ENCODE peak calls at places on chromosomes 2 and 18, in seven cellular contexts. One of them, this sample, is unnamed.

GRCh38 chr2:27390822-27391679 is 10.5 kb upstream of the ZNF513 start:
- DNase-seq in brain microvascular endothelial cell: no peak
- DNase-seq in mesenchymal stem cell: no peak
- DNase-seq in cardiac muscle cell: no peak
- DNase-seq in IMR-90: no peak
- DNase-seq in CD8-positive, alpha-beta T cell: no peak
- DNase-seq in naive thymus-derived CD4-positive, alpha-beta T cell: no peak
- DNase-seq in this sample: no peak

GRCh38 chr2:222769941-222770340 is 90.9 kb upstream of the ACSL3 start:
- DNase-seq in brain microvascular endothelial cell: no peak
- DNase-seq in mesenchymal stem cell: no peak
- DNase-seq in cardiac muscle cell: no peak
- DNase-seq in IMR-90: no peak
- DNase-seq in CD8-positive, alpha-beta T cell: no peak
- DNase-seq in naive thymus-derived CD4-positive, alpha-beta T cell: no peak
- DNase-seq in this sample: no peak

GRCh38 chr18:71682591-71682990 is 861.6 kb downstream of the CBLN2 start:
- DNase-seq in brain microvascular endothelial cell: no peak
- DNase-seq in mesenchymal stem cell: no peak
- DNase-seq in cardiac muscle cell: no peak
- DNase-seq in IMR-90: no peak
- DNase-seq in CD8-positive, alpha-beta T cell: no peak
- DNase-seq in naive thymus-derived CD4-positive, alpha-beta T cell: no peak
- DNase-seq in this sample: no peak

GRCh38 chr2:728165-728564 is 51.0 kb upstream of the TMEM18 start:
- DNase-seq in brain microvascular endothelial cell: no peak
- DNase-seq in mesenchymal stem cell: no peak
- DNase-seq in cardiac muscle cell: no peak
- DNase-seq in IMR-90: no peak
- DNase-seq in CD8-positive, alpha-beta T cell: no peak
- DNase-seq in naive thymus-derived CD4-positive, alpha-beta T cell: no peak
- DNase-seq in this sample: no peak

GRCh38 chr2:206520450-206520849 is 77.1 kb downstream of the ADAM23 start:
- DNase-seq in brain microvascular endothelial cell: no peak
- DNase-seq in mesenchymal stem cell: no peak
- DNase-seq in cardiac muscle cell: no peak
- DNase-seq in IMR-90: no peak
- DNase-seq in CD8-positive, alpha-beta T cell: no peak
- DNase-seq in naive thymus-derived CD4-positive, alpha-beta T cell: no peak
- DNase-seq in this sample: no peak

GRCh38 chr2:224938670-224939309 is 103.5 kb downstream of the DOCK10 start:
- DNase-seq in brain microvascular endothelial cell: peak; percentile 89
- DNase-seq in mesenchymal stem cell: peak; percentile 77
- DNase-seq in cardiac muscle cell: peak; percentile 36
- DNase-seq in IMR-90: peak; percentile 88
- DNase-seq in CD8-positive, alpha-beta T cell: no peak
- DNase-seq in naive thymus-derived CD4-positive, alpha-beta T cell: no peak
- DNase-seq in this sample: no peak

GRCh38 chr2:105546623-105546964 is 147.7 kb upstream of the FHL2 start:
- DNase-seq in brain microvascular endothelial cell: no peak
- DNase-seq in mesenchymal stem cell: no peak
- DNase-seq in cardiac muscle cell: no peak
- DNase-seq in IMR-90: no peak
- DNase-seq in CD8-positive, alpha-beta T cell: peak; percentile 10
- DNase-seq in naive thymus-derived CD4-positive, alpha-beta T cell: no peak
- DNase-seq in this sample: no peak

GRCh38 chr2:2743164-2743571 is 412.1 kb upstream of the MYT1L start:
- DNase-seq in brain microvascular endothelial cell: peak; percentile 7
- DNase-seq in mesenchymal stem cell: no peak
- DNase-seq in cardiac muscle cell: no peak
- DNase-seq in IMR-90: peak; percentile 1
- DNase-seq in CD8-positive, alpha-beta T cell: no peak
- DNase-seq in naive thymus-derived CD4-positive, alpha-beta T cell: no peak
- DNase-seq in this sample: peak; percentile 43

GRCh38 chr2:9169310-9170107 is 37.1 kb upstream of the ASAP2 start:
- DNase-seq in brain microvascular endothelial cell: no peak
- DNase-seq in mesenchymal stem cell: no peak
- DNase-seq in cardiac muscle cell: no peak
- DNase-seq in IMR-90: no peak
- DNase-seq in CD8-positive, alpha-beta T cell: no peak
- DNase-seq in naive thymus-derived CD4-positive, alpha-beta T cell: no peak
- DNase-seq in this sample: no peak

GRCh38 chr2:229297284-229297683 is 26.2 kb upstream of the PID1 start:
- DNase-seq in brain microvascular endothelial cell: no peak
- DNase-seq in mesenchymal stem cell: no peak
- DNase-seq in cardiac muscle cell: no peak
- DNase-seq in IMR-90: no peak
- DNase-seq in CD8-positive, alpha-beta T cell: no peak
- DNase-seq in naive thymus-derived CD4-positive, alpha-beta T cell: no peak
- DNase-seq in this sample: no peak

GRCh38 chr18:70636991-70637390 is 348.1 kb downstream of the SOCS6 start:
- DNase-seq in brain microvascular endothelial cell: no peak
- DNase-seq in mesenchymal stem cell: no peak
- DNase-seq in cardiac muscle cell: no peak
- DNase-seq in IMR-90: no peak
- DNase-seq in CD8-positive, alpha-beta T cell: no peak
- DNase-seq in naive thymus-derived CD4-positive, alpha-beta T cell: no peak
- DNase-seq in this sample: no peak

GRCh38 chr2:167271941-167272340 is 383.7 kb downstream of the XIRP2 start:
- DNase-seq in brain microvascular endothelial cell: peak; percentile 33
- DNase-seq in mesenchymal stem cell: peak; percentile 34
- DNase-seq in cardiac muscle cell: no peak
- DNase-seq in IMR-90: no peak
- DNase-seq in CD8-positive, alpha-beta T cell: no peak
- DNase-seq in naive thymus-derived CD4-positive, alpha-beta T cell: no peak
- DNase-seq in this sample: no peak

GRCh38 chr2:240510513-240511210 is 47.1 kb downstream of the ANKMY1 start:
- DNase-seq in brain microvascular endothelial cell: no peak
- DNase-seq in mesenchymal stem cell: no peak
- DNase-seq in cardiac muscle cell: no peak
- DNase-seq in IMR-90: no peak
- DNase-seq in CD8-positive, alpha-beta T cell: no peak
- DNase-seq in naive thymus-derived CD4-positive, alpha-beta T cell: no peak
- DNase-seq in this sample: no peak

GRCh38 chr2:149313512-149313972 is 16.8 kb upstream of the LYPD6 start:
- DNase-seq in brain microvascular endothelial cell: peak; percentile 12
- DNase-seq in mesenchymal stem cell: peak; percentile 52
- DNase-seq in cardiac muscle cell: peak; percentile 54
- DNase-seq in IMR-90: peak; percentile 24
- DNase-seq in CD8-positive, alpha-beta T cell: no peak
- DNase-seq in naive thymus-derived CD4-positive, alpha-beta T cell: no peak
- DNase-seq in this sample: peak; percentile 70

GRCh38 chr2:16246281-16246850 is 306.0 kb downstream of the MYCN start:
- DNase-seq in brain microvascular endothelial cell: no peak
- DNase-seq in mesenchymal stem cell: no peak
- DNase-seq in cardiac muscle cell: no peak
- DNase-seq in IMR-90: no peak
- DNase-seq in CD8-positive, alpha-beta T cell: no peak
- DNase-seq in naive thymus-derived CD4-positive, alpha-beta T cell: no peak
- DNase-seq in this sample: no peak

GRCh38 chr2:239157766-239158165 is 243.1 kb downstream of the HDAC4 start:
- DNase-seq in brain microvascular endothelial cell: no peak
- DNase-seq in mesenchymal stem cell: no peak
- DNase-seq in cardiac muscle cell: peak; percentile 33
- DNase-seq in IMR-90: peak; percentile 4
- DNase-seq in CD8-positive, alpha-beta T cell: no peak
- DNase-seq in naive thymus-derived CD4-positive, alpha-beta T cell: no peak
- DNase-seq in this sample: peak; percentile 48

GRCh38 chr2:144322379-144322778 is 197.5 kb downstream of the ZEB2 start:
- DNase-seq in brain microvascular endothelial cell: no peak
- DNase-seq in mesenchymal stem cell: no peak
- DNase-seq in cardiac muscle cell: no peak
- DNase-seq in IMR-90: no peak
- DNase-seq in CD8-positive, alpha-beta T cell: no peak
- DNase-seq in naive thymus-derived CD4-positive, alpha-beta T cell: no peak
- DNase-seq in this sample: no peak

GRCh38 chr2:26556309-26557243 is 78.7 kb upstream of the OTOF start:
- DNase-seq in brain microvascular endothelial cell: no peak
- DNase-seq in mesenchymal stem cell: no peak
- DNase-seq in cardiac muscle cell: no peak
- DNase-seq in IMR-90: no peak
- DNase-seq in CD8-positive, alpha-beta T cell: no peak
- DNase-seq in naive thymus-derived CD4-positive, alpha-beta T cell: no peak
- DNase-seq in this sample: no peak

GRCh38 chr2:66515743-66516142 is 80.8 kb downstream of the MEIS1 start:
- DNase-seq in brain microvascular endothelial cell: no peak
- DNase-seq in mesenchymal stem cell: peak; percentile 67
- DNase-seq in cardiac muscle cell: no peak
- DNase-seq in IMR-90: peak; percentile 90
- DNase-seq in CD8-positive, alpha-beta T cell: no peak
- DNase-seq in naive thymus-derived CD4-positive, alpha-beta T cell: no peak
- DNase-seq in this sample: no peak

GRCh38 chr2:175432021-175432420 is 250.5 kb upstream of the ATP5MC3 start:
- DNase-seq in brain microvascular endothelial cell: no peak
- DNase-seq in mesenchymal stem cell: no peak
- DNase-seq in cardiac muscle cell: no peak
- DNase-seq in IMR-90: no peak
- DNase-seq in CD8-positive, alpha-beta T cell: no peak
- DNase-seq in naive thymus-derived CD4-positive, alpha-beta T cell: no peak
- DNase-seq in this sample: no peak

GRCh38 chr2:35468271-35468670 is 887.3 kb upstream of the CRIM1 start:
- DNase-seq in brain microvascular endothelial cell: peak; percentile 13
- DNase-seq in mesenchymal stem cell: no peak
- DNase-seq in cardiac muscle cell: no peak
- DNase-seq in IMR-90: no peak
- DNase-seq in CD8-positive, alpha-beta T cell: no peak
- DNase-seq in naive thymus-derived CD4-positive, alpha-beta T cell: no peak
- DNase-seq in this sample: no peak

GRCh38 chr2:191946471-191947182 is 99.7 kb upstream of the CAVIN2 start:
- DNase-seq in brain microvascular endothelial cell: no peak
- DNase-seq in mesenchymal stem cell: no peak
- DNase-seq in cardiac muscle cell: no peak
- DNase-seq in IMR-90: no peak
- DNase-seq in CD8-positive, alpha-beta T cell: no peak
- DNase-seq in naive thymus-derived CD4-positive, alpha-beta T cell: no peak
- DNase-seq in this sample: no peak

GRCh38 chr2:82837588-82838304 is 1621.3 kb downstream of the SUCLG1 start:
- DNase-seq in brain microvascular endothelial cell: peak; percentile 93
- DNase-seq in mesenchymal stem cell: peak; percentile 90
- DNase-seq in cardiac muscle cell: no peak
- DNase-seq in IMR-90: peak; percentile 70
- DNase-seq in CD8-positive, alpha-beta T cell: no peak
- DNase-seq in naive thymus-derived CD4-positive, alpha-beta T cell: no peak
- DNase-seq in this sample: no peak

GRCh38 chr2:231810905-231811304 is 24.7 kb downstream of the COPS7B start:
- DNase-seq in brain microvascular endothelial cell: peak; percentile 68
- DNase-seq in mesenchymal stem cell: peak; percentile 69
- DNase-seq in cardiac muscle cell: no peak
- DNase-seq in IMR-90: peak; percentile 89
- DNase-seq in CD8-positive, alpha-beta T cell: no peak
- DNase-seq in naive thymus-derived CD4-positive, alpha-beta T cell: no peak
- DNase-seq in this sample: peak; percentile 15

GRCh38 chr2:231803739-231804138 is 17.5 kb downstream of the COPS7B start:
- DNase-seq in brain microvascular endothelial cell: no peak
- DNase-seq in mesenchymal stem cell: no peak
- DNase-seq in cardiac muscle cell: no peak
- DNase-seq in IMR-90: no peak
- DNase-seq in CD8-positive, alpha-beta T cell: no peak
- DNase-seq in naive thymus-derived CD4-positive, alpha-beta T cell: no peak
- DNase-seq in this sample: no peak

GRCh38 chr2:231807020-231807419 is 20.8 kb downstream of the COPS7B start:
- DNase-seq in brain microvascular endothelial cell: no peak
- DNase-seq in mesenchymal stem cell: no peak
- DNase-seq in cardiac muscle cell: no peak
- DNase-seq in IMR-90: no peak
- DNase-seq in CD8-positive, alpha-beta T cell: no peak
- DNase-seq in naive thymus-derived CD4-positive, alpha-beta T cell: no peak
- DNase-seq in this sample: no peak
- H3K36me3 ChIP-seq in brain microvascular endothelial cell: peaks cover 35% of the 10 kb centered on the region
- H3K36me3 ChIP-seq in mesenchymal stem cell: peaks cover 65% of the 10 kb centered on the region
- H3K36me3 ChIP-seq in cardiac muscle cell: peaks cover 26% of the 10 kb centered on the region
- H3K36me3 ChIP-seq in IMR-90: peaks cover 28% of the 10 kb centered on the region
- H3K36me3 ChIP-seq in CD8-positive, alpha-beta T cell: peaks cover 30% of the 10 kb centered on the region
- H3K36me3 ChIP-seq in naive thymus-derived CD4-positive, alpha-beta T cell: no peaks in the 10 kb centered on the region
- H3K36me3 ChIP-seq in this sample: no peaks in the 10 kb centered on the region

GRCh38 chr2:101124684-101125366 is 26.4 kb downstream of the TBC1D8 start:
- DNase-seq in brain microvascular endothelial cell: peak; percentile 76
- DNase-seq in mesenchymal stem cell: peak; percentile 91
- DNase-seq in cardiac muscle cell: no peak
- DNase-seq in IMR-90: peak; percentile 76
- DNase-seq in CD8-positive, alpha-beta T cell: no peak
- DNase-seq in naive thymus-derived CD4-positive, alpha-beta T cell: no peak
- DNase-seq in this sample: peak; percentile 81
- H3K27ac ChIP-seq in brain microvascular endothelial cell: peak overlapping the region; percentile 52
- H3K27ac ChIP-seq in mesenchymal stem cell: peak overlapping the region; percentile 18
- H3K27ac ChIP-seq in cardiac muscle cell: no peak overlapping the region
- H3K27ac ChIP-seq in IMR-90: peak overlapping the region; percentile 62
- H3K27ac ChIP-seq in CD8-positive, alpha-beta T cell: no peak overlapping the region
- H3K27ac ChIP-seq in naive thymus-derived CD4-positive, alpha-beta T cell: no peak overlapping the region
- H3K27ac ChIP-seq in this sample: peak overlapping the region; percentile 93

GRCh38 chr2:133315280-133315679 is 253.0 kb downstream of the NCKAP5 start:
- DNase-seq in brain microvascular endothelial cell: no peak
- DNase-seq in mesenchymal stem cell: no peak
- DNase-seq in cardiac muscle cell: no peak
- DNase-seq in IMR-90: no peak
- DNase-seq in CD8-positive, alpha-beta T cell: no peak
- DNase-seq in naive thymus-derived CD4-positive, alpha-beta T cell: no peak
- DNase-seq in this sample: no peak

GRCh38 chr2:133314761-133315160 is 253.5 kb downstream of the NCKAP5 start:
- DNase-seq in brain microvascular endothelial cell: no peak
- DNase-seq in mesenchymal stem cell: no peak
- DNase-seq in cardiac muscle cell: no peak
- DNase-seq in IMR-90: no peak
- DNase-seq in CD8-positive, alpha-beta T cell: no peak
- DNase-seq in naive thymus-derived CD4-positive, alpha-beta T cell: no peak
- DNase-seq in this sample: no peak

GRCh38 chr2:133317161-133317560 is 251.1 kb downstream of the NCKAP5 start:
- DNase-seq in brain microvascular endothelial cell: no peak
- DNase-seq in mesenchymal stem cell: no peak
- DNase-seq in cardiac muscle cell: no peak
- DNase-seq in IMR-90: no peak
- DNase-seq in CD8-positive, alpha-beta T cell: no peak
- DNase-seq in naive thymus-derived CD4-positive, alpha-beta T cell: no peak
- DNase-seq in this sample: no peak

DNA sequence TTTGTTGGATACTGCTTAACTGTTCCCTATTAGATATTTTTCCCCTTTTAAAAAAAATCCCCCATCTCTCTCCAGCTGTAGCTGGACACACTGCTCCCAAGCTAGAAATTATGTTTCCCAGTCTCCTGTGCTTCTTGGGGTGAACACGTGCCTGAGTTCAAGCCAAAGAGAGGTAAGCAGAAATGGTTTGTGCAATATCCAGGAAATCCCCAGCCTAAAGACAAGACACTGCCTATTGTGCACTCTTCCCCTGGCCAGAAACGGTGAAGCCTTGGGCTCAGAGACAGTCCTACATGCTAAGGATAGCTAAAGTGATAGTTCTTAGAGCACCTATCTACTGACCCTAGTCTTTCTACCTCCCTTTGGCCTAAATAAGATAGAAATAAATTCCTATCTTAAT is 255.9 kb downstream of the NCKAP5 start:
- DNase-seq in brain microvascular endothelial cell: no peak
- DNase-seq in mesenchymal stem cell: no peak
- DNase-seq in cardiac muscle cell: no peak
- DNase-seq in IMR-90: no peak
- DNase-seq in CD8-positive, alpha-beta T cell: no peak
- DNase-seq in naive thymus-derived CD4-positive, alpha-beta T cell: no peak
- DNase-seq in this sample: no peak
- H3K36me3 ChIP-seq in brain microvascular endothelial cell: no peaks in the 10 kb centered on the region
- H3K36me3 ChIP-seq in mesenchymal stem cell: no peaks in the 10 kb centered on the region
- H3K36me3 ChIP-seq in cardiac muscle cell: no peaks in the 10 kb centered on the region
- H3K36me3 ChIP-seq in IMR-90: no peaks in the 10 kb centered on the region
- H3K36me3 ChIP-seq in CD8-positive, alpha-beta T cell: no peaks in the 10 kb centered on the region
- H3K36me3 ChIP-seq in naive thymus-derived CD4-positive, alpha-beta T cell: no peaks in the 10 kb centered on the region
- H3K36me3 ChIP-seq in this sample: no peaks in the 10 kb centered on the region

GRCh38 chr2:216083464-216084279 is 2.0 kb downstream of the TMEM169 start:
- DNase-seq in brain microvascular endothelial cell: peak; percentile 38
- DNase-seq in mesenchymal stem cell: peak; percentile 78
- DNase-seq in cardiac muscle cell: no peak
- DNase-seq in IMR-90: peak; percentile 83
- DNase-seq in CD8-positive, alpha-beta T cell: no peak
- DNase-seq in naive thymus-derived CD4-positive, alpha-beta T cell: no peak
- DNase-seq in this sample: no peak
- H3K27ac ChIP-seq in brain microvascular endothelial cell: no peak overlapping the region
- H3K27ac ChIP-seq in mesenchymal stem cell: peak overlapping the region; percentile 62
- H3K27ac ChIP-seq in cardiac muscle cell: peak overlapping the region; percentile 2
- H3K27ac ChIP-seq in IMR-90: no peak overlapping the region
- H3K27ac ChIP-seq in CD8-positive, alpha-beta T cell: no peak overlapping the region
- H3K27ac ChIP-seq in naive thymus-derived CD4-positive, alpha-beta T cell: peak overlapping the region; percentile 77
- H3K27ac ChIP-seq in this sample: no peak overlapping the region

This sample was measured in hepatocyte.